ENCODE peak calls at places on chromosome 17, in seven cellular contexts. N is mesenchymal stem cell, F is neuronal stem cell, O is mesendoderm, P is H9, U is IMR-90, Z is H1. X is an unnamed sample.

GRCh38 chr17:74963656-74964055 is 8.9 kb downstream of the HID1 start:
- DNase-seq in N (no peak), P (peak), Z (no peak), U (no peak), O (peak), F (no peak), X (no peak)

GRCh38 chr17:62057696-62058095 is 7.4 kb downstream of the MED13 start:
- DNase-seq in Z (no peak), P (no peak), U (peak), N (no peak), F (no peak), O (no peak), X (no peak)

GRCh38 chr17:76816590-76817135 is 51.5 kb upstream of the MGAT5B start:
- DNase-seq in Z (peak), O (peak), F (peak), U (peak), N (peak), P (peak), X (peak)

GRCh38 chr17:35930211-35931065 is at the start of gene RDM1:
- DNase-seq in P (peak), Z (peak), O (peak), N (peak), U (peak), F (peak), X (peak)

GRCh38 chr17:74245145-74245817 is 28.8 kb upstream of the DNAI2 start:
- DNase-seq in U (no peak), Z (peak), N (peak), O (peak), F (peak), P (peak), X (no peak)

GRCh38 chr17:49992191-49992932 is 2.7 kb downstream of the DLX3 start:
- DNase-seq in Z (peak), P (peak), N (no peak), U (no peak), O (no peak), F (no peak), X (no peak)

GRCh38 chr17:16968786-16969185 is 3.1 kb downstream of the TNFRSF13B start:
- DNase-seq in N (no peak), O (no peak), P (no peak), Z (no peak), U (no peak), F (no peak), X (no peak)

GRCh38 chr17:8122391-8122922 is 1.4 kb downstream of the HES7 start:
- DNase-seq in P (peak), F (no peak), U (peak), N (peak), O (peak), Z (peak), X (no peak)

GRCh38 chr17:9646556-9646905 is 1.2 kb downstream of the USP43 start:
- DNase-seq in N (no peak), P (no peak), O (peak), U (no peak), F (peak), Z (no peak), X (peak)

GRCh38 chr17:7119314-7119713 is 4.7 kb upstream of the ASGR2 start:
- DNase-seq in P (no peak), F (no peak), Z (no peak), N (no peak), U (no peak), O (no peak), X (no peak)

GRCh38 chr17:19629449-19629848 is 19.1 kb upstream of the ALDH3A2 start:
- DNase-seq in F (no peak), P (no peak), N (no peak), U (no peak), Z (no peak), O (no peak), X (no peak)

GRCh38 chr17:77560417-77560816 is 398.1 kb upstream of the TNRC6C start:
- DNase-seq in F (no peak), U (no peak), P (no peak), Z (no peak), N (no peak), O (no peak), X (no peak)

GRCh38 chr17:7987112-7987893 is 15.1 kb upstream of the GUCY2D start:
- DNase-seq in Z (no peak), F (no peak), O (no peak), U (peak), N (no peak), P (no peak), X (no peak)

GRCh38 chr17:78922876-78923498 is 2.2 kb downstream of the TIMP2 start:
- DNase-seq in F (no peak), P (peak), O (no peak), N (no peak), Z (no peak), U (no peak), X (no peak)

GRCh38 chr17:8001976-8002645 is at the start of gene GUCY2D:
- DNase-seq in P (peak), O (no peak), Z (no peak), F (no peak), U (no peak), N (no peak), X (no peak)

GRCh38 chr17:77875051-77875780 is 83.3 kb upstream of the TNRC6C start:
- DNase-seq in U (peak), P (no peak), O (no peak), N (peak), F (no peak), Z (no peak), X (no peak)

GRCh38 chr17:57870283-57870635 is 20.4 kb upstream of the MRPS23 start:
- DNase-seq in U (peak), F (no peak), O (no peak), P (no peak), Z (no peak), N (no peak), X (no peak)

GRCh38 chr17:65783845-65784334 is 222.4 kb upstream of the AXIN2 start:
- DNase-seq in N (peak), U (peak), O (no peak), F (no peak), Z (no peak), P (no peak), X (peak)

GRCh38 chr17:81011951-81012350 is 20.3 kb downstream of the CHMP6 start:
- DNase-seq in O (no peak), F (no peak), Z (no peak), P (no peak), N (no peak), U (no peak), X (no peak)

GRCh38 chr17:31067699-31068184 is 27.0 kb upstream of the NF1 start:
- DNase-seq in O (no peak), F (no peak), N (peak), Z (no peak), P (no peak), U (peak), X (peak)

GRCh38 chr17:80649672-80650338 is 105.2 kb downstream of the RPTOR start:
- DNase-seq in F (peak), Z (peak), O (peak), P (peak), U (peak), N (peak), X (peak)

GRCh38 chr17:5510776-5511175 is 24.4 kb downstream of the MIS12 start:
- DNase-seq in P (peak), U (no peak), Z (no peak), O (no peak), N (no peak), F (no peak), X (no peak)

GRCh38 chr17:49603720-49604119 is 28.0 kb downstream of the NXPH3 start:
- DNase-seq in F (no peak), O (no peak), U (no peak), Z (no peak), N (no peak), P (no peak), X (no peak)

GRCh38 chr17:74584307-74584706 is 7.8 kb downstream of the CD300LD start:
- DNase-seq in O (no peak), Z (no peak), F (no peak), N (no peak), U (no peak), P (no peak), X (no peak)

GRCh38 chr17:12133183-12133582 is 112.5 kb downstream of the MAP2K4 start:
- DNase-seq in O (peak), Z (no peak), U (peak), P (no peak), F (no peak), N (peak), X (peak)

GRCh38 chr17:57708401-57708800 is 36.7 kb downstream of the CCDC182 start:
- DNase-seq in F (no peak), Z (peak), U (no peak), P (no peak), N (peak), O (peak), X (no peak)

GRCh38 chr17:64146418-64147109 is 16.6 kb upstream of the ERN1 start:
- DNase-seq in Z (peak), P (peak), O (peak), N (peak), U (peak), F (no peak), X (peak)

GRCh38 chr17:10394201-10394887 is 21.5 kb upstream of the MYH13 start:
- DNase-seq in U (no peak), O (no peak), N (no peak), Z (no peak), P (no peak), F (no peak), X (no peak)

GRCh38 chr17:81044764-81045589 is 10.0 kb downstream of the BAIAP2 start:
- DNase-seq in N (peak), O (no peak), F (no peak), P (no peak), U (peak), Z (no peak), X (peak)

GRCh38 chr17:63494300-63494928 is 17.6 kb downstream of the ACE start:
- DNase-seq in U (peak), P (no peak), N (no peak), Z (no peak), O (no peak), F (no peak), X (no peak)

GRCh38 chr17:38464723-38465419 is 36.6 kb downstream of the ARHGAP23 start:
- DNase-seq in U (peak), O (no peak), N (peak), Z (no peak), F (no peak), P (no peak), X (no peak)
- H3K4ac ChIP-seq in U (peak), O (no peak), N (peak), Z (no peak), F (peak), P (no peak), X (no peak)

GRCh38 chr17:15279011-15279477 is 13.9 kb upstream of the PMP22 start:
- DNase-seq in U (peak), F (no peak), Z (no peak), O (peak), N (peak), P (no peak), X (peak)
- H2BK5ac ChIP-seq in U (peak), F (no peak), Z (no peak), O (no peak), N (no peak), P (no peak), X (no peak)

GRCh38 chr17:45087978-45088377 is 26.9 kb downstream of the NMT1 start:
- DNase-seq in O (no peak), Z (no peak), F (no peak), P (no peak), U (no peak), N (no peak), X (no peak)

GRCh38 chr17:45086865-45087495 is 25.9 kb downstream of the NMT1 start:
- DNase-seq in P (no peak), Z (no peak), O (no peak), U (no peak), N (no peak), F (no peak), X (no peak)

GRCh38 chr17:45090711-45091110 is 29.6 kb downstream of the NMT1 start:
- DNase-seq in O (peak), U (peak), F (no peak), Z (no peak), N (no peak), P (no peak), X (no peak)

GRCh38 chr17:45087496-45087975 is 26.4 kb downstream of the NMT1 start:
- DNase-seq in O (no peak), F (no peak), Z (no peak), U (peak), N (no peak), P (no peak), X (no peak)

DNA sequence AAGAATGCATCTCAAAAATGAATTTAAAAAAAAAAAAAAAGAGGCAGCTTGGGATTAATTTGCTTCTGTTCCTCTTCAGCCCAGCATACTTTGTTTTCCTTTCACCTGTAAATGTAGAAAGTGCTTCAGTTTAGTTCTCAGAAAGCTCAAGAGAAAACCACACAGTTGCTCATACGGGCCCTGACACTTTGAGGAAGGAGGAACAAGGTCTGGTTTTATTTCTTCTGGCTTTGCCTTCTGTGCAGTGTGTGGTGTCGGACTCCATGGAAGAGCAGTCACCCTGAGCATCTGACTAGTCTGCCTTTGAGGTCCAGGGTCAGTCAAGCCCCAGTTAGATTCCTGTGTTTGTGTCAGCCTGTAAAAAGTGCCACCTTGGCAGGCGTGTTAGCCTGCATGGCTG is 27.6 kb downstream of the NMT1 start:
- DNase-seq in N (no peak), O (no peak), U (no peak), Z (no peak), P (no peak), F (no peak), X (no peak)
- H3K4ac ChIP-seq in N (no peak), O (no peak), U (peak), Z (no peak), P (no peak), F (no peak), X (no peak)

DNA sequence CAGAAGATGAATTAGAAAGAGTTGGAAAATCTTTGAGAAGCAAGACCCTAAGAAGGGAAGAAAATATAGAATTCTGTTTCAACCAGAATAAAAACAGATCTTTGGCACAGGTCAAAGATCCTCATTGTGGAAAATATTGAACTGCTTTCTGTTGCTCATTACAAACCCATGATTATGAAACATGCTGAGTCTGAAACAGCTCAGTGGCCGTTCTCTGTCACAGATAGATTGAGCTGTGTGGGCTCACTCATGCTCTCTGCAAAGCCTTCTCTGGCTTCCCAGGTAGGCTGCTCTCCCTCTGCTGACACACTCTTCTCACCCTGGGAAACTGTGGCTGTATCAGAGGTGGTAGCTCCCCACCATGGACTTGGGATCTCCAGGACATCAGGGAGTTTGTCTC is 3.4 kb upstream of the KRT38 start:
- DNase-seq in F (no peak), P (no peak), N (no peak), Z (no peak), U (peak), O (no peak), X (no peak)
- H2BK5ac ChIP-seq in F (no peak), P (no peak), N (no peak), Z (no peak), U (no peak), O (no peak), X (no peak)

X was measured in trophoblast cell.